ENCODE peak calls at places on chromosomes 3 and 15, in seven cellular contexts. F, D, V, O, A, C and X are unnamed samples.

GRCh38 chr3:101675709-101676218 is 1.2 kb downstream of the ZBTB11 start:
- DNase-seq in F (no peak), D (peak), V (no peak), O (peak), A (no peak), C (no peak), X (no peak)

GRCh38 chr3:60609446-60609845 is 641.8 kb downstream of the FHIT start:
- DNase-seq in F (no peak), D (no peak), V (no peak), O (no peak), A (no peak), C (no peak), X (no peak)

GRCh38 chr3:197807969-197808587 is 17.0 kb downstream of the LRCH3 start:
- DNase-seq in F (no peak), D (no peak), V (no peak), O (no peak), A (no peak), C (peak), X (no peak)

GRCh38 chr3:148512648-148513047 is 185.1 kb upstream of the AGTR1 start:
- DNase-seq in F (no peak), D (no peak), V (no peak), O (no peak), A (no peak), C (peak), X (no peak)

GRCh38 chr15:70526974-70527325 is 236.4 kb downstream of the UACA start:
- DNase-seq in F (no peak), D (no peak), V (no peak), O (no peak), A (no peak), C (no peak), X (no peak)

GRCh38 chr3:188468672-188469071 is 314.7 kb downstream of the LPP start:
- DNase-seq in F (no peak), D (no peak), V (no peak), O (peak), A (no peak), C (peak), X (no peak)

GRCh38 chr3:170429050-170429449 is 10.4 kb downstream of the CLDN11 start:
- DNase-seq in F (no peak), D (no peak), V (no peak), O (no peak), A (no peak), C (peak), X (no peak)

GRCh38 chr15:93347917-93348316 is 258.9 kb upstream of the RGMA start:
- DNase-seq in F (no peak), D (no peak), V (no peak), O (no peak), A (no peak), C (no peak), X (no peak)

GRCh38 chr15:62135532-62136134 is 29.5 kb downstream of the C2CD4B start:
- DNase-seq in F (no peak), D (no peak), V (no peak), O (no peak), A (peak), C (peak), X (no peak)

GRCh38 chr3:45440562-45440961 is 52.2 kb downstream of the LARS2 start:
- DNase-seq in F (no peak), D (no peak), V (no peak), O (no peak), A (no peak), C (no peak), X (no peak)

GRCh38 chr3:30075514-30075913 is 530.9 kb upstream of the TGFBR2 start:
- DNase-seq in F (no peak), D (no peak), V (no peak), O (no peak), A (peak), C (no peak), X (no peak)

GRCh38 chr3:43330981-43331380 is 44.6 kb downstream of the SNRK start:
- DNase-seq in F (no peak), D (no peak), V (no peak), O (no peak), A (no peak), C (no peak), X (no peak)

GRCh38 chr15:74873756-74874424 is 725 bp upstream of the SCAMP2 start:
- DNase-seq in F (no peak), D (no peak), V (no peak), O (no peak), A (no peak), C (peak), X (no peak)

GRCh38 chr3:95645291-95645690 is 1169.1 kb upstream of the EPHA6 start:
- DNase-seq in F (no peak), D (no peak), V (no peak), O (no peak), A (no peak), C (no peak), X (no peak)

GRCh38 chr3:161038725-161039124 is 66.4 kb downstream of the B3GALNT1 start:
- DNase-seq in F (no peak), D (no peak), V (no peak), O (no peak), A (no peak), C (peak), X (no peak)

GRCh38 chr3:47441796-47442551 is 33.8 kb downstream of the SCAP start:
- DNase-seq in F (no peak), D (no peak), V (no peak), O (no peak), A (no peak), C (no peak), X (no peak)

GRCh38 chr3:54999159-54999558 is 71.3 kb upstream of the LRTM1 start:
- DNase-seq in F (no peak), D (peak), V (no peak), O (no peak), A (peak), C (peak), X (no peak)

GRCh38 chr15:70852501-70853269 is 1.3 kb downstream of the LARP6 start:
- DNase-seq in F (no peak), D (no peak), V (no peak), O (peak), A (peak), C (peak), X (no peak)

GRCh38 chr3:165805834-165806561 is 31.2 kb downstream of the BCHE start:
- DNase-seq in F (no peak), D (no peak), V (no peak), O (no peak), A (no peak), C (no peak), X (no peak)

GRCh38 chr15:51969728-51970127 is 1.9 kb downstream of the LEO1 start:
- DNase-seq in F (no peak), D (no peak), V (no peak), O (no peak), A (no peak), C (peak), X (no peak)

GRCh38 chr3:56682458-56683121 is 475 bp downstream of the TASOR start:
- DNase-seq in F (peak), D (peak), V (peak), O (peak), A (peak), C (peak), X (peak)

GRCh38 chr15:91219203-91219602 is 119.1 kb downstream of the SV2B start:
- DNase-seq in F (no peak), D (no peak), V (no peak), O (no peak), A (no peak), C (no peak), X (no peak)

GRCh38 chr15:57133127-57133968 is 214.9 kb downstream of the TCF12 start:
- DNase-seq in F (no peak), D (no peak), V (peak), O (no peak), A (no peak), C (no peak), X (peak)

GRCh38 chr3:120762575-120762974 is 20.0 kb downstream of the GTF2E1 start:
- DNase-seq in F (no peak), D (no peak), V (no peak), O (no peak), A (no peak), C (no peak), X (no peak)

GRCh38 chr15:78711638-78712037 is 70.6 kb upstream of the CHRNB4 start:
- DNase-seq in F (no peak), D (no peak), V (no peak), O (no peak), A (no peak), C (no peak), X (no peak)

GRCh38 chr3:20080956-20081554 is 40.8 kb downstream of the KAT2B start:
- DNase-seq in F (peak), D (no peak), V (peak), O (peak), A (peak), C (peak), X (no peak)

GRCh38 chr15:24878153-24878552 is 76.6 kb upstream of the SNRPN start:
- DNase-seq in F (peak), D (peak), V (no peak), O (peak), A (peak), C (peak), X (no peak)

GRCh38 chr3:39757312-39757711 is 52.1 kb upstream of the MYRIP start:
- DNase-seq in F (no peak), D (no peak), V (no peak), O (no peak), A (no peak), C (peak), X (no peak)

GRCh38 chr3:120192579-120192978 is 92.4 kb downstream of the GPR156 start:
- DNase-seq in F (no peak), D (no peak), V (no peak), O (no peak), A (no peak), C (no peak), X (no peak)

GRCh38 chr3:114451561-114452018 is 157.8 kb downstream of the TIGIT start:
- DNase-seq in F (no peak), D (no peak), V (no peak), O (no peak), A (no peak), C (peak), X (no peak)

GRCh38 chr3:1960506-1960905 is 138.2 kb upstream of the CNTN4 start:
- DNase-seq in F (no peak), D (no peak), V (no peak), O (no peak), A (no peak), C (no peak), X (no peak)

GRCh38 chr15:68700395-68701123 is 120.1 kb downstream of the ANP32A start:
- DNase-seq in F (no peak), D (peak), V (no peak), O (peak), A (no peak), C (peak), X (no peak)

GRCh38 chr3:119239421-119239820 is 1.3 kb downstream of the B4GALT4 start:
- DNase-seq in F (no peak), D (no peak), V (no peak), O (no peak), A (no peak), C (no peak), X (no peak)

GRCh38 chr3:134299185-134299887 is 48.7 kb upstream of the RYK start:
- DNase-seq in F (no peak), D (no peak), V (no peak), O (no peak), A (peak), C (peak), X (no peak)
- TF ChIP-seq CTCF in F (peak), D (no peak), V (no peak), O (peak), A (peak), C (peak), X (peak)

DNA sequence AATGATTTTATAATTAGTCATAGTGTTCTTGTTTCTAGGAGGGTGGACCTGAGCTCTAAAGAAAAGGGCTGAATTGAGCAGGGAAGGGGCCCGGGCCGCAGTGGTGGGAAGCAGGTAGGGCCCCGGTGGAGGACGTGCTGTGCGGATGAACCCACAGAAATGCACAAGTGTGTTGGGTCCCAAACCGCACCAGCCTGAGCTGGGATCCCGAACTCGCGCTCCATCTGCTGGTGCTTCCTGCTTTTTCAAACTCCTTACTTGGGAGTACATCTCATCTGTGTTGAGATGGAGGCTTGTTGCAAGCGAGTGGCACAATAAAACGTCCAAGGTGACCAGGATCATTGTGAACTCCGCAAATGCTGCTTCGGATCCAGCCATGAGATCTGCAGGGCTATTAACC is 244.8 kb upstream of the IGF1R start:
- DNase-seq in F (no peak), D (no peak), V (no peak), O (no peak), A (no peak), C (no peak), X (no peak)
- TF ChIP-seq CTCF in F (no peak), D (no peak), V (no peak), O (no peak), A (no peak), C (no peak), X (no peak)

GRCh38 chr3:48915296-48915695 is 3.3 kb upstream of the ARIH2 start:
- DNase-seq in F (no peak), D (no peak), V (no peak), O (no peak), A (no peak), C (no peak), X (no peak)

GRCh38 chr3:48919215-48920138 is 835 bp downstream of the ARIH2 start:
- DNase-seq in F (no peak), D (peak), V (peak), O (peak), A (peak), C (peak), X (peak)

GRCh38 chr3:48918388-48919214 is at the start of gene ARIH2:
- DNase-seq in F (peak), D (peak), V (peak), O (peak), A (peak), C (peak), X (peak)
- TF ChIP-seq CTCF in F (no peak), D (no peak), V (peak), O (peak), A (no peak), C (no peak), X (peak)

GRCh38 chr3:71510485-71510884 is 73.0 kb downstream of the FOXP1 start:
- DNase-seq in F (no peak), D (no peak), V (no peak), O (no peak), A (no peak), C (peak), X (no peak)
- TF ChIP-seq CTCF in F (no peak), D (no peak), V (no peak), O (no peak), A (no peak), C (peak), X (no peak)

DNA sequence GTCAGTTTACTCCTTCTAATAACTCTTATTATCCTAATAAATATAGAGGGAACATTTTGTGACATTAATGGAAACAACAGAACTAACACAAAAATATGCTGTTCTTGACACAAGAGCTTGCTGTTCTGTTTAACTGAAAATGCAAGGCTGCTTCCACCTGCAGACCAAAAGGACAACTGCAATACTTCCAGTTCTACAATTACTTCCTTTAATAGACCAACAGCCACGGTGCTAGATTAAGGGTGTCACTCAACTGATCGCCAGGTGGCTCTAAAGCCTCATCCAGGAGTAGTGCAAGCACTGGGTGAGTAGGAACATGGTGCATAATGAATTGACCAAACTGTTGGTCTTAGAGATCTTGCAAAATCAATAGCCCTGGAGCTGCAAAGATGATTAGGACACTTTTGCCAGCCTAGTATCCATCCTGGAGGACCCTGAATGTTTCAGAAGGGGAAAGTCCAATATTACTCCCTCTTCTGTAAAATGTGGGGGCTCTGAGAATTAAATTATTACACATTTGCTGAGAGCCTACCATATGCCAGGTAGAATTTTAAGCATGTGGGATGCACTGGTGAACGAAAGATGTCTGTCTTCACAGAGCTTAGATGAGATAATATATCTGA is 3.6 kb upstream of the CLDN16 start:
- DNase-seq in F (no peak), D (no peak), V (no peak), O (peak), A (peak), C (peak), X (no peak)
- TF ChIP-seq CTCF in F (peak), D (no peak), V (no peak), O (peak), A (peak), C (peak), X (no peak)

GRCh38 chr3:141233457-141234161 is 2.0 kb downstream of the PXYLP1 start:
- DNase-seq in F (no peak), D (no peak), V (no peak), O (no peak), A (no peak), C (no peak), X (peak)

GRCh38 chr3:141235661-141236171 is 4.1 kb downstream of the PXYLP1 start:
- DNase-seq in F (no peak), D (no peak), V (no peak), O (no peak), A (no peak), C (no peak), X (peak)

GRCh38 chr3:141236351-141236750 is 4.7 kb downstream of the PXYLP1 start:
- DNase-seq in F (no peak), D (no peak), V (no peak), O (no peak), A (no peak), C (no peak), X (no peak)

GRCh38 chr3:141231923-141232861 is 567 bp downstream of the PXYLP1 start:
- DNase-seq in F (peak), D (peak), V (no peak), O (peak), A (peak), C (no peak), X (no peak)

GRCh38 chr3:141234283-141234682 is 2.7 kb downstream of the PXYLP1 start:
- DNase-seq in F (no peak), D (no peak), V (no peak), O (no peak), A (no peak), C (no peak), X (no peak)
- TF ChIP-seq CTCF in F (no peak), D (no peak), V (no peak), O (no peak), A (no peak), C (no peak), X (no peak)

GRCh38 chr3:105377716-105378115 is 11.0 kb downstream of the ALCAM start:
- DNase-seq in F (no peak), D (no peak), V (no peak), O (no peak), A (no peak), C (no peak), X (no peak)

GRCh38 chr3:105373383-105373782 is 6.7 kb downstream of the ALCAM start:
- DNase-seq in F (no peak), D (no peak), V (no peak), O (no peak), A (peak), C (no peak), X (no peak)

DNA sequence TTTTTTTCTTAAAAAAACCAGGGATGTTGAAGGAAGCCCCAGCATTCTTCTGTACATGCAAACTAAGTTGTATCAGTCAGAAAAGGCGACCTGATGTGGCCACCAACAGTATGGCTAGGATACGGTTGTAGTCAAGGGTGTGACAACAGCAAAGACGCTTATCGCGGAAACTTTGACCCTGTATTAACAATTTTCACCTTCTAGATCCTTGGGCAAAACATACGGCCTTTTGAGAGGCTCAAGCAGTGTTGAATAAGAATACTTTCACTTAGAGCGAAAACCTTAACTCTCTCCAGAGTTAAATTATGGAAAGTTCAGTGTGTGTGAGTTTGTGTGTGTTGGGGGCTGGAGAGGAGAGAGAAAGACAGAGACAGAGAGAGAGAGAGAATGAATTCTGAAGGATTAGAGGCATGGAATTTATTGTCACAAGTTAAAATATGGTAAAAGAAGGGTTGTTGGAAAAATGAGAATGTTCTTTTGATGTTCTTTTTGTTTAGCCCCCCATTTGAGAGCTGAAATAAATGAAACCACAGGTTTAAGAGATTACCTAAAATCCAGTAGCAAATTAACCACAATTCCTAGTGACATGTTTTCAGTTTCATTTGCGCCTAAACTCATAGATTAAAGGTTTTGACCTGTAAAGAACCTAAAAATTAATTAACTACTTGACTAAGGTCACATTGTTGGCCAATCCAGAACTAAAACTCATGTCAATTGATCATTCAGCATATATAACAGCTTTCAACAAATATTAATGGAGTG is 9.2 kb downstream of the ALCAM start:
- DNase-seq in F (no peak), D (no peak), V (no peak), O (no peak), A (no peak), C (no peak), X (no peak)
- TF ChIP-seq CTCF in F (no peak), D (no peak), V (no peak), O (no peak), A (no peak), C (no peak), X (no peak)

GRCh38 chr3:195556390-195556789 is 13.3 kb upstream of the PPP1R2 start:
- DNase-seq in F (no peak), D (peak), V (no peak), O (no peak), A (peak), C (no peak), X (no peak)
- TF ChIP-seq CTCF in F (no peak), D (no peak), V (peak), O (no peak), A (peak), C (peak), X (peak)

GRCh38 chr15:53549697-53550315 is 209.7 kb downstream of the WDR72 start:
- DNase-seq in F (no peak), D (no peak), V (no peak), O (no peak), A (peak), C (no peak), X (no peak)
- TF ChIP-seq CTCF in F (no peak), D (no peak), V (no peak), O (no peak), A (no peak), C (no peak), X (no peak)